ENCODE peak calls at places on chromosomes 7 and 10, in eight cellular contexts. O is SW480, N is nephron progenitor cell, U is HFFc6, E is heart right ventricle, A is naive B cell, Q is WTC11, H is aorta. F is an unnamed sample.

GRCh38 chr7:158004123-158004490 is 583.5 kb downstream of the PTPRN2 start:
- DNase-seq in H (no peak), E (no peak), Q (no peak), U (no peak), O (no peak), A (no peak), N (no peak), F (no peak)

GRCh38 chr10:28801869-28802268 is 124.5 kb downstream of the BAMBI start:
- DNase-seq in Q (no peak), N (no peak), U (no peak), A (no peak), O (no peak), H (no peak), E (no peak), F (no peak)

GRCh38 chr7:98354511-98355249 is 46.2 kb downstream of the BAIAP2L1 start:
- DNase-seq in U (peak; percentile 82), H (no peak), N (no peak), O (peak; percentile 99), Q (no peak), A (no peak), E (no peak), F (no peak)

GRCh38 chr7:151754142-151754590 is 122.7 kb downstream of the PRKAG2 start:
- DNase-seq in O (peak; percentile 94), Q (peak; percentile 85), E (peak; percentile 80), H (peak; percentile 90), N (peak; percentile 84), A (peak; percentile 9), U (peak; percentile 99), F (no peak)

GRCh38 chr7:133714654-133715053 is 412.5 kb upstream of the LRGUK start:
- DNase-seq in N (no peak), O (no peak), E (no peak), H (no peak), U (no peak), A (no peak), Q (no peak), F (no peak)

GRCh38 chr10:125878957-125879835 is 1.9 kb downstream of the DHX32 start:
- DNase-seq in U (peak; percentile 89), Q (no peak), H (no peak), A (no peak), E (no peak), O (peak; percentile 50), N (no peak), F (no peak)

GRCh38 chr7:157573244-157573643 is 236.4 kb downstream of the DNAJB6 start:
- DNase-seq in A (no peak), O (no peak), Q (no peak), H (no peak), E (no peak), U (no peak), N (no peak), F (no peak)

GRCh38 chr10:13670311-13670710 is 83.5 kb downstream of the PRPF18 start:
- DNase-seq in Q (no peak), A (no peak), U (no peak), O (no peak), N (no peak), H (no peak), E (no peak), F (no peak)